ENCODE peak calls at places on chromosomes 7 and 10, in six cellular contexts. A, Q, U, N, H and F are unnamed samples.
A peak's percentile ranks its signal among the peaks of the same experiment; 100 is the strongest.

GRCh38 chr7:140899883-140900282 is 24.8 kb downstream of the BRAF start:
- DNase-seq in Q (no peak), H (no peak), U (no peak), N (no peak), A (no peak), F (peak; percentile 76)

GRCh38 chr10:96975083-96975482 is 143.0 kb downstream of the LCOR start:
- DNase-seq in Q (no peak), A (no peak), H (no peak), N (no peak), U (no peak), F (no peak)

GRCh38 chr10:127906548-127907377 is at the start of gene PTPRE:
- DNase-seq in A (peak; percentile 65), H (peak; percentile 81), U (no peak), Q (peak; percentile 84), N (peak; percentile 92), F (peak; percentile 90)

GRCh38 chr10:9992656-9993055 is 1025.0 kb upstream of the CELF2 start:
- DNase-seq in H (peak; percentile 46), U (no peak), A (no peak), Q (no peak), N (no peak), F (peak; percentile 60)

GRCh38 chr10:129525408-129525807 is 58.4 kb downstream of the MGMT start:
- DNase-seq in Q (no peak), A (no peak), H (peak; percentile 10), N (peak; percentile 61), U (no peak), F (no peak)

GRCh38 chr7:90298145-90299038 is 22.7 kb downstream of the FAM237B start:
- DNase-seq in N (no peak), A (no peak), H (no peak), Q (no peak), U (no peak), F (peak; percentile 59)

GRCh38 chr7:80087768-80088170 is 46.9 kb upstream of the GNAI1 start:
- DNase-seq in Q (no peak), U (no peak), N (no peak), H (no peak), A (no peak), F (no peak)

GRCh38 chr7:134197342-134197741 is 70.2 kb downstream of the LRGUK start:
- DNase-seq in H (no peak), U (no peak), A (no peak), N (no peak), Q (no peak), F (peak; percentile 41)

GRCh38 chr10:130935051-130935450 is 376.5 kb downstream of the TCERG1L start:
- DNase-seq in U (no peak), A (no peak), N (no peak), H (no peak), Q (no peak), F (peak; percentile 64)

GRCh38 chr7:137572071-137572784 is 228.7 kb upstream of the PTN start:
- DNase-seq in Q (no peak), U (no peak), A (no peak), H (no peak), N (no peak), F (no peak)

GRCh38 chr7:45918556-45918955 is 2.5 kb downstream of the IGFBP3 start:
- DNase-seq in A (no peak), U (no peak), H (no peak), N (no peak), Q (no peak), F (no peak)

GRCh38 chr10:71831646-71832552 is 19.2 kb downstream of the PSAP start:
- DNase-seq in N (peak; percentile 66), Q (no peak), A (no peak), U (no peak), H (no peak), F (no peak)

GRCh38 chr10:30857803-30858202 is 173.9 kb downstream of the ZNF438 start:
- DNase-seq in N (no peak), A (no peak), Q (peak; percentile 66), U (peak; percentile 88), H (no peak), F (no peak)

GRCh38 chr10:7767209-7767608 is 20.6 kb downstream of the KIN start:
- DNase-seq in U (no peak), A (no peak), Q (no peak), N (no peak), H (no peak), F (no peak)

GRCh38 chr7:41693150-41693997 is 9.5 kb downstream of the INHBA start:
- DNase-seq in N (no peak), A (no peak), Q (no peak), U (no peak), H (no peak), F (peak; percentile 24)
- H3K4me1 ChIP-seq in N (peaks cover 26% of the 10 kb centered on the region), A (no peaks in the 10 kb centered on the region), Q (no peaks in the 10 kb centered on the region), U (peaks cover 6% of the 10 kb centered on the region), H (peaks cover 2% of the 10 kb centered on the region), F (no peaks in the 10 kb centered on the region)

DNA sequence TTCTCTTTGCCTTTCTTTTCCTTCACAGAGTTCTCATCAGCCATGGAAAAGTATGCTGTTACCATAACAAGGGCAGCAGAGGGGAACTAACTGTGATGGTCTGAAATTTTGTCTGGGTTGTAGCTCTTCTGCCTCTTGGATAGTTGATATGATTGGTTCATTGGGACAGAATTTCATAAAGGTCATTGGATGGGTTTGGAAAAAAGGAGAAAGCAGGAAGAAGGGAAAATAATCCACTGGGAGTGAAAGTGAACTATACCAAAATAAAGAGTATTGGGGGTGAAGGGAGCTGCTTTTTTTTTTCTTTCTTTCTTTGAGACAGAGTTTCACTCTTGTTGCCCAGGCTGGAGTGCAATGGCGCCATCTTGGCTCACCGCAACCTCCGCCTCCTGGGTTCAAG is 5.8 kb downstream of the EIF4EBP2 start:
- DNase-seq in N (no peak), H (no peak), U (no peak), Q (no peak), A (no peak), F (no peak)
- H3K4me1 ChIP-seq in N (peaks cover 2% of the 10 kb centered on the region), H (peaks cover 7% of the 10 kb centered on the region), U (peaks cover 55% of the 10 kb centered on the region), Q (peaks cover 4% of the 10 kb centered on the region), A (peaks cover 53% of the 10 kb centered on the region), F (peaks cover 10% of the 10 kb centered on the region)

DNA sequence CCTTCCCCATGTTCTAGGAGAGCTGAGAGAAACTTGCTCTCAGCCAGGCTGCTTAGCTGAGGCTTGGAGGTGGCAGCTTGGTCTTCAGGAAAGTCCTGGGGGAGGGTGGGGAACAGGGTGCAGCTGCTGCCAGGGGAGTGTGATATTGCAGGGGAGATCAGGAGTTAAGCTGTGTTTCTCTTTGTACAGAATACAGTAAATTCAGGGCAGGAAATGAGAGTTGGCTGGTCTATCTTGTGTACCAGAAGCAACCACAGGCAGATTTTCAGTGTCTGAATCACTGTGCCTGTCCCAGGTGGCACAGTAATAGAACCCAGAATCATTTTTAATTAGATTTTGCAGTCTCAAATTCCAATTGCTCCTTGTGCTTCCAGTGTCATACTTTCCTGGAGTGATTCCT is 93.9 kb upstream of the TARP start:
- DNase-seq in A (no peak), U (no peak), Q (no peak), N (no peak), H (no peak), F (no peak)
- H3K4me1 ChIP-seq in A (peaks cover 49% of the 10 kb centered on the region), U (peaks cover 15% of the 10 kb centered on the region), Q (no peaks in the 10 kb centered on the region), N (no peaks in the 10 kb centered on the region), H (no peaks in the 10 kb centered on the region), F (peaks cover 5% of the 10 kb centered on the region)

DNA sequence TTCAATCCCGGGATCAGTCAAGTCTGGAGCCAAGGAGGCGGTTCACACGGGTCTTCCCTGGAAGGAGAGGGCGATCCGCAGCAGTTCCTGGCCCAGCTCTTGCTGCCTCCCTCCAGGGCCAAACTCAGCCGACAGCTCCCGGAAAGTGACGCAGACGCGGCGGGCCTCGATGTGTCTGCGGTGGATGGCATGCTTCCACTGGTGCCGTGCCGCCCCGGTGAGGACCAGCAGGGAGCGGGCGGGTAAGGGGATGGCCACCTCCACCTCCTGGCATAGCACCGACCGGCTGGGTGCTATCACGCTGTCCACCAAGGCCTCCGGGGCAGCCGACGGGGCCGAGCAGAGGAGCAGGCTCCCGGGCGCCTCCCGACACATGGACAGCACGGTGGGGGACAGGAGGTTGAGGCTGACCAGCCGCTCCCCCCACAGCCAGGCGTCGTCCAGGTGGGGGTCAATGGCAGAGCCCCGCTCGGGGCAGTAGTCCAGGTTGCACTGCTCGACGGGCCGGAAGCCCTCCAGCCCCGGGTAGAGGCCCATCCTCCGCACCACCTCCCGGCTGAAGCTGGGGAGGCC is 7.2 kb downstream of the ALKBH4 start:
- DNase-seq in A (no peak), N (no peak), H (no peak), U (no peak), Q (no peak), F (no peak)
- H3K4me1 ChIP-seq in A (no peaks in the 10 kb centered on the region), N (no peaks in the 10 kb centered on the region), H (no peaks in the 10 kb centered on the region), U (no peaks in the 10 kb centered on the region), Q (no peaks in the 10 kb centered on the region), F (no peaks in the 10 kb centered on the region)

GRCh38 chr7:92641921-92642511 is 51.8 kb upstream of the FAM133B start:
- DNase-seq in A (no peak), Q (no peak), H (no peak), U (no peak), N (no peak), F (no peak)
- H3K4me1 ChIP-seq in A (peaks cover 19% of the 10 kb centered on the region), Q (no peaks in the 10 kb centered on the region), H (no peaks in the 10 kb centered on the region), U (peaks cover 30% of the 10 kb centered on the region), N (no peaks in the 10 kb centered on the region), F (peaks cover 7% of the 10 kb centered on the region)

DNA sequence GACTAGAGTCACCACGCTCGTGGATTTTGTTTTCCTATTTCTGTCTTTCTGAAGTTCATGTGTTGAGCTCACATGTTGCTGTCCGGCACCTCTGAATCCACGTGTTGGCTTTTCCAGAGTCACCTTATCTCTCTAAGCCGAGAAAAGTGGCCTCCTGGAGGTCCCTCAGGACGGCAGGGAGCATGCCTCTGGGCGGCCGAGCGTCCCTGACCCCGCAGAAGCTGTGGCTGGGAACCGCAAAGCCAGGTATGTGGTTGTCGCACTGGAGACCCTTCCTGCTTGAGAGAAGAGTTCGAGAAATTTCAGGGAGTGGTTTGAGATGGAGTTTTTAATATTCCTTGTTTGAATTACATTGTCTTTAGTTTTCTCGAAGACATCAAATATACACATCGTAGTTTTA is 12.6 kb downstream of the IQCE start:
- DNase-seq in Q (no peak), H (no peak), A (no peak), N (peak; percentile 16), U (no peak), F (no peak)
- H3K4me1 ChIP-seq in Q (no peaks in the 10 kb centered on the region), H (no peaks in the 10 kb centered on the region), A (peaks cover 4% of the 10 kb centered on the region), N (no peaks in the 10 kb centered on the region), U (peaks cover 7% of the 10 kb centered on the region), F (peaks cover 39% of the 10 kb centered on the region)

GRCh38 chr10:79128241-79128922 is 59.6 kb downstream of the ZMIZ1 start:
- DNase-seq in A (no peak), Q (no peak), H (no peak), N (no peak), U (no peak), F (no peak)

GRCh38 chr10:79125092-79125491 is 56.3 kb downstream of the ZMIZ1 start:
- DNase-seq in H (no peak), Q (no peak), U (no peak), A (no peak), N (no peak), F (no peak)

GRCh38 chr10:79124066-79124465 is 55.3 kb downstream of the ZMIZ1 start:
- DNase-seq in U (no peak), H (no peak), N (no peak), Q (no peak), A (no peak), F (no peak)

GRCh38 chr10:79127151-79127961 is 58.6 kb downstream of the ZMIZ1 start:
- DNase-seq in U (peak; percentile 89), H (peak; percentile 81), N (peak; percentile 84), Q (peak; percentile 77), A (no peak), F (peak; percentile 54)

DNA sequence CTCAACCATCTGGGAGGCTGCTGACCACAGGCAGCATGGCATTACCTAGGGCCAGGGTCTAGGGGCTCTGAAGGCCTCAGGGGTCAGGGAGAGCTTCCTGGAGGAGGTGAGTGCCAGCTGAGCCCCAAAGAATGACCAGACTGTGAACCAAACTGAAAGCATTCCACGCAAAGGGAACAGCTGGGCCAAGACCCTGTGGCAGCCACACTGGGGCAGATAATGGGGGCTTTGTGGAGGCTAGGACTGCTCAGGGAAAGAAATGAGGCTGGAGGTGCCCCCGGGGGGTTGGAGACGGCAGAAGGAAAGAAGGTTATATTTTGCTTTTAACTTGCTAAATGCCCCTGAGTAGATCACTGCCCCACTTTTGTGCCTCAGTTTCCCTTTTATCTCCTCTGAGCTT is 57.6 kb downstream of the ZMIZ1 start:
- DNase-seq in H (no peak), A (no peak), Q (no peak), N (no peak), U (no peak), F (no peak)
- H3K4me1 ChIP-seq in H (peaks cover 13% of the 10 kb centered on the region), A (peaks cover 3% of the 10 kb centered on the region), Q (no peaks in the 10 kb centered on the region), N (no peaks in the 10 kb centered on the region), U (peaks cover 44% of the 10 kb centered on the region), F (peaks cover 49% of the 10 kb centered on the region)